ENCODE peak calls at places on chromosomes 7 and 10, in seven cellular contexts. X, S, B, H, P, R and F are unnamed samples.

GRCh38 chr7:130838738-130839137 is 104.7 kb upstream of the KLF14 start:
- DNase-seq in X (peak; percentile 22), S (no peak), B (no peak), H (no peak), P (peak; percentile 45), R (no peak), F (no peak)

GRCh38 chr7:68162712-68163111 is 1166.1 kb downstream of the TYW1 start:
- DNase-seq in X (no peak), S (no peak), B (no peak), H (no peak), P (no peak), R (no peak), F (no peak)

GRCh38 chr7:562394-562675 is 42.7 kb upstream of the PDGFA start:
- DNase-seq in X (no peak), S (no peak), B (no peak), H (no peak), P (no peak), R (no peak), F (no peak)

GRCh38 chr10:50216894-50217293 is 34.4 kb downstream of the ASAH2 start:
- DNase-seq in X (no peak), S (no peak), B (no peak), H (no peak), P (no peak), R (no peak), F (no peak)

GRCh38 chr7:66307591-66308215 is 102.6 kb downstream of the TPST1 start:
- DNase-seq in X (no peak), S (no peak), B (no peak), H (no peak), P (no peak), R (no peak), F (peak; percentile 65)

GRCh38 chr10:34323197-34323596 is 491.9 kb downstream of the PARD3 start:
- DNase-seq in X (no peak), S (no peak), B (no peak), H (no peak), P (no peak), R (no peak), F (no peak)

GRCh38 chr10:100569687-100570517 is 34.2 kb downstream of the HIF1AN start:
- DNase-seq in X (no peak), S (peak; percentile 58), B (no peak), H (no peak), P (no peak), R (no peak), F (no peak)

GRCh38 chr7:32921896-32922295 is 30.3 kb upstream of the KBTBD2 start:
- DNase-seq in X (no peak), S (peak; percentile 8), B (no peak), H (no peak), P (no peak), R (no peak), F (no peak)

GRCh38 chr10:128011059-128011979 is 104.4 kb downstream of the PTPRE start:
- DNase-seq in X (peak; percentile 78), S (peak; percentile 90), B (peak; percentile 79), H (peak; percentile 86), P (peak; percentile 91), R (peak; percentile 94), F (peak; percentile 80)

GRCh38 chr7:136533732-136534131 is 334.7 kb upstream of the CHRM2 start:
- DNase-seq in X (no peak), S (no peak), B (no peak), H (no peak), P (no peak), R (no peak), F (no peak)

GRCh38 chr7:154853063-154853726 is 149.7 kb downstream of the PAXIP1 start:
- DNase-seq in X (no peak), S (no peak), B (no peak), H (no peak), P (no peak), R (no peak), F (no peak)

GRCh38 chr7:73977626-73978618 is 50.1 kb upstream of the ELN start:
- DNase-seq in X (no peak), S (no peak), B (no peak), H (no peak), P (no peak), R (no peak), F (peak; percentile 77)